ENCODE peak calls at places on chromosome 22, in eight cellular contexts. G is type B pancreatic cell, F is stomach, D is ovary, O is body of pancreas, M is AG04450, V is cardiac fibroblast, U is PC-9. N is an unnamed sample.

GRCh38 chr22:35219012-35219411 is 38.3 kb upstream of the HMGXB4 start:
- DNase-seq in G (no peak), F (no peak), D (no peak), O (no peak), M (peak; percentile 7), V (peak; percentile 56), U (no peak), N (no peak)

GRCh38 chr22:42831712-42832111 is 25.4 kb downstream of the ARFGAP3 start:
- DNase-seq in G (no peak), F (no peak), D (no peak), O (no peak), M (no peak), V (no peak), U (no peak), N (no peak)

GRCh38 chr22:23743303-23743705 is 7.6 kb downstream of the ZNF70 start:
- DNase-seq in G (no peak), F (no peak), D (peak; percentile 85), O (no peak), M (no peak), V (no peak), U (no peak), N (no peak)

GRCh38 chr22:35740616-35741015 is 22.9 kb downstream of the APOL5 start:
- DNase-seq in G (no peak), F (no peak), D (no peak), O (no peak), M (no peak), V (no peak), U (no peak), N (no peak)

GRCh38 chr22:29116397-29117123 is 43.7 kb downstream of the KREMEN1 start:
- DNase-seq in G (no peak), F (no peak), D (no peak), O (no peak), M (peak; percentile 83), V (no peak), U (no peak), N (no peak)

GRCh38 chr22:35601743-35602633 is 15.1 kb downstream of the MB start:
- DNase-seq in G (no peak), F (no peak), D (no peak), O (peak; percentile 73), M (peak; percentile 20), V (peak; percentile 73), U (peak; percentile 100), N (peak; percentile 81)

GRCh38 chr22:44461083-44461375 is 37.0 kb downstream of the RTL6 start:
- DNase-seq in G (no peak), F (peak; percentile 20), D (no peak), O (no peak), M (no peak), V (no peak), U (no peak), N (no peak)

GRCh38 chr22:29478326-29479276 is 1.4 kb upstream of the NEFH start:
- DNase-seq in G (no peak), F (no peak), D (peak; percentile 66), O (no peak), M (no peak), V (peak; percentile 13), U (no peak), N (peak; percentile 30)

GRCh38 chr22:43185860-43186261 is 1.1 kb downstream of the TTLL12 start:
- DNase-seq in G (no peak), F (peak; percentile 87), D (peak; percentile 83), O (peak; percentile 79), M (no peak), V (no peak), U (no peak), N (peak; percentile 37)

GRCh38 chr22:41401781-41402648 is 20.3 kb downstream of the TEF start:
- DNase-seq in G (no peak), F (peak; percentile 95), D (peak; percentile 88), O (peak; percentile 93), M (peak; percentile 71), V (peak; percentile 38), U (peak; percentile 85), N (peak; percentile 85)

GRCh38 chr22:48876951-48877350 is 950.7 kb downstream of the BRD1 start:
- DNase-seq in G (no peak), F (no peak), D (no peak), O (no peak), M (no peak), V (no peak), U (no peak), N (no peak)

GRCh38 chr22:32475428-32476010 is 908 bp downstream of the FBXO7 start:
- DNase-seq in G (no peak), F (peak; percentile 40), D (peak; percentile 50), O (peak; percentile 32), M (no peak), V (peak; percentile 73), U (peak; percentile 51), N (peak; percentile 28)

GRCh38 chr22:32476286-32476685 is 1.7 kb downstream of the FBXO7 start:
- DNase-seq in G (no peak), F (no peak), D (no peak), O (no peak), M (no peak), V (peak; percentile 15), U (no peak), N (no peak)

GRCh38 chr22:32473388-32473952 is 1.1 kb upstream of the FBXO7 start:
- DNase-seq in G (no peak), F (no peak), D (peak; percentile 38), O (peak; percentile 11), M (peak; percentile 44), V (peak; percentile 81), U (peak; percentile 69), N (peak; percentile 63)

GRCh38 chr22:32476804-32477203 is 2.2 kb downstream of the FBXO7 start:
- DNase-seq in G (no peak), F (no peak), D (no peak), O (no peak), M (no peak), V (no peak), U (no peak), N (no peak)

DNA sequence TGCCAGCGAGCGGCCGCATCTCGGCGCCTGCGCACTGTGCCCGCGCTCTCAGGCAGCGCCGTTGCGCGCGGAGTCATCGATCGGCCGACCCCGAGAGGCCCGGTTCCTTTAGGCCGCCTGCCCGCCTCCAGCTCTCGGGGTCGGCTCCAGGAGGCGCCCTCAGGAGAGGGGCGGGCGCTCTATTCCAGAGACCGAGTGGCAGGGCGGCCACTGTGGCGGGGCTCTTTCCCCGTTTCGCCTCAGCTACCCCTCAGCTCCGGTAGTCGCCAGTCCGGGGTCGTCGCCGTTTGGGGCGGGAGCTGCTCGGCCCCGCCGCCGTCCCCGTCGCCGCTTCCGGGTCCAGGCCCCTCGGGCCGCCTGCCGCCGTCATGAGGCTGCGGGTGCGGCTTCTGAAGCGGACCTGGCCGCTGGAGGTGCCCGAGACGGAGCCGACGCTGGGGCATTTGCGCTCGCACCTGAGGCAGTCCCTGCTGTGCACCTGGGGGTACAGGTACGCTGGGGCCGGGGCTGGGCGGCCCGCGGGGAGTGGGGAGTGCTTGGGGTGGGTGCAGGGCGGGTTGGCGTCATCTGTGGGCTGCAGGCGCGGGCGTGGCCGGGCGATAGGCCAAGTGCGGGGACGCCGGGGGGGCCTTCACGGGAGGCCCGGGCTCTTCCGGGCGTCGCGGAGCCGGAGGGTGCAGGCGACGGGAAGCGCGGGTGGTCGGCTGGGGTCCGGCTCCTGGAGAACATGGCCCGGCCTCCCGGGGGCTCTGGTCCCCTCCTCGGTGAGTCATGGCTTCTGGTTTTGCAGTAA is at the start of gene FBXO7:
- DNase-seq in G (peak; percentile 96), F (peak; percentile 93), D (peak; percentile 96), O (peak; percentile 93), M (peak; percentile 79), V (peak; percentile 93), U (peak; percentile 71), N (peak; percentile 91)
- TF ChIP-seq CTCF in G (peak; percentile 52), F (peak; percentile 27), D (peak; percentile 66), O (no peak), M (peak; percentile 40), V (peak; percentile 32), U (peak; percentile 59), N (no peak)

GRCh38 chr22:26513852-26514251 is 1.6 kb upstream of the TFIP11 start:
- DNase-seq in G (no peak), F (no peak), D (no peak), O (no peak), M (no peak), V (no peak), U (no peak), N (no peak)

GRCh38 chr22:26508148-26508547 is 4.1 kb downstream of the TFIP11 start:
- DNase-seq in G (no peak), F (no peak), D (no peak), O (no peak), M (no peak), V (no peak), U (no peak), N (no peak)

GRCh38 chr22:26515938-26516337 is 3.7 kb upstream of the TFIP11 start:
- DNase-seq in G (no peak), F (no peak), D (no peak), O (no peak), M (no peak), V (no peak), U (no peak), N (no peak)

GRCh38 chr22:26514419-26515161 is 2.3 kb upstream of the TFIP11 start:
- DNase-seq in G (no peak), F (no peak), D (no peak), O (no peak), M (no peak), V (no peak), U (no peak), N (no peak)

GRCh38 chr22:26512149-26512793 is at the start of gene TFIP11:
- DNase-seq in G (peak; percentile 95), F (peak; percentile 97), D (peak; percentile 97), O (peak; percentile 95), M (peak; percentile 68), V (peak; percentile 92), U (peak; percentile 90), N (peak; percentile 93)
- TF ChIP-seq CTCF in G (no peak), F (no peak), D (no peak), O (no peak), M (peak; percentile 12), V (no peak), U (no peak), N (no peak)

DNA sequence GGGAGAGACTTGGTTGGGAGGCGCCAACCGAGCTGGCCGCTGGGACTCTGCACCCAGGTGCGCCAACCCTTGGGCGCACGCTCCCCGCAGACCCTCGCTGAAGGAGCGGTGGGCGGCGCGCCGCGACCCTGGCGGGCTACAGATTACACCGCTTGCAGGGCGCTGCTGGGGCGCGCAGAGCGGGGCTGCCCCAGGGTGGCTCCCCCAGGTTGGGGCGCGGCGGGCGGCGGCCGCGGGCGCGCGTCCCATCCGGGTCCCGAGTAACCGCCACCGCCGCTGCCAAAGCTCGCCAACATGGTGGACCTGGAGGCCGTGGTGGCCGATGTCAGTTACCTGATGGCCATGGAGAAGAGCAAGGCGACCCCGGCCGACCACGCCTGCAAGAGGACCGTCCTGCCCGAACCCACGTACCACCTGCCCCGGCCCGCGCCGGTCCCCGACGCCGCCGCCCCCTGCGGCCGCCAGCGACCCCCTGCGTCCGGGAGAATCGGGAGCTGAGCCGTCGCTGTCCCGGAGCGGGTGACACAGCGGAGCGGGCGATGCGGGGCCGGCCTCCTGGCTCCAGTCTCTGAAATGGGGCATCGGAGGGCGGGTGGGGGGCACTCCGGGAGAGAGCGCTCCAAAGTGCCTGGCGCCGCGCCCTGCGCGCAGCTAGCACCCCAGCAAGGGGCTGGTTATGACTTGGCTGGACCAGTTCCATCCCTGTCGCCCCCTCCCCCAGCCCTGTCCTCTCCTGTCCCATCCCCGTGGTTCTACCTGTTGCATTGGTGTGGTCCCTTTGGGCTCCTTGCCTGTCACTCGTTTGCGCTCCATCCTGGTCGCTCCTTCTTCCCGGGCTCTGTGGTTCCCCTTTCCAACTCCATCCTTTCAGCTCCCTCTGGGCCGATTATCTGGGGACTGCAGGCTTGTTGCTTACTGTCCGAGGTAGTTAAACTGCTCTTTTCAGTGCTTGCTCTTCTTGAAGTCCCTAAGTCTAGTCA is 143.3 kb upstream of the GRK3 start:
- DNase-seq in G (no peak), F (no peak), D (no peak), O (no peak), M (no peak), V (peak; percentile 10), U (no peak), N (no peak)
- TF ChIP-seq CTCF in G (no peak), F (no peak), D (no peak), O (no peak), M (no peak), V (no peak), U (no peak), N (no peak)

GRCh38 chr22:19554834-19555404 is 30.7 kb upstream of the CLDN5 start:
- DNase-seq in G (no peak), F (no peak), D (no peak), O (no peak), M (no peak), V (peak; percentile 29), U (no peak), N (peak; percentile 47)
- TF ChIP-seq CTCF in G (peak; percentile 41), F (no peak), D (no peak), O (no peak), M (peak; percentile 36), V (peak; percentile 26), U (peak; percentile 21), N (no peak)

N was measured in Calu3.